ENCODE peak calls at places on chromosomes 16 and 17, in four cellular contexts. H is naive thymus-derived CD4-positive, alpha-beta T cell; X is mesendoderm; G is K562. J is an unnamed sample.

GRCh38 chr17:42281571-42282096 is 5.4 kb upstream of the STAT5B start:
- DNase-seq in H (no peak), X (no peak), G (no peak), J (no peak)

GRCh38 chr16:11232852-11233726 is 22.9 kb downstream of the SOCS1 start:
- DNase-seq in H (peak; percentile 90), X (peak; percentile 35), G (peak; percentile 78), J (no peak)

GRCh38 chr17:42116705-42117396 is 4.3 kb downstream of the KAT2A start:
- DNase-seq in H (peak; percentile 86), X (peak; percentile 87), G (peak; percentile 56), J (peak; percentile 87)

GRCh38 chr16:87677830-87678229 is 75.5 kb downstream of the JPH3 start:
- DNase-seq in H (no peak), X (no peak), G (no peak), J (no peak)

GRCh38 chr16:77732241-77732946 is 10.1 kb downstream of the NUDT7 start:
- DNase-seq in H (no peak), X (no peak), G (no peak), J (no peak)

GRCh38 chr17:82400830-82401229 is 17.3 kb upstream of the HEXD start:
- DNase-seq in H (peak; percentile 47), X (no peak), G (no peak), J (no peak)

GRCh38 chr16:12651765-12652531 is 151.7 kb downstream of the CPPED1 start:
- DNase-seq in H (no peak), X (no peak), G (no peak), J (no peak)

GRCh38 chr16:17963185-17963836 is 373.2 kb downstream of the NPIPA8 start:
- DNase-seq in H (no peak), X (no peak), G (no peak), J (no peak)

GRCh38 chr17:80385046-80385445 is 29.9 kb upstream of the ENDOV start:
- DNase-seq in H (no peak), X (no peak), G (no peak), J (no peak)

GRCh38 chr17:35726609-35727460 is 4.6 kb upstream of the RASL10B start:
- DNase-seq in H (no peak), X (peak; percentile 94), G (no peak), J (peak; percentile 89)

GRCh38 chr17:63939401-63939800 is 7.3 kb upstream of the CD79B start:
- DNase-seq in H (no peak), X (no peak), G (no peak), J (no peak)

GRCh38 chr16:8863594-8864424 is 5.0 kb downstream of the CARHSP1 start:
- DNase-seq in H (no peak), X (peak; percentile 84), G (peak; percentile 49), J (peak; percentile 59)

GRCh38 chr17:43759836-43760235 is 1.2 kb upstream of the SOST start:
- DNase-seq in H (no peak), X (peak; percentile 57), G (no peak), J (no peak)

GRCh38 chr17:44601574-44602372 is 44.5 kb downstream of the FZD2 start:
- DNase-seq in H (no peak), X (no peak), G (no peak), J (no peak)

GRCh38 chr17:8371786-8372185 is 4.7 kb downstream of the KRABD2 start:
- DNase-seq in H (no peak), X (no peak), G (no peak), J (no peak)
- H3K36me3 ChIP-seq in H (peaks cover 20% of the 10 kb centered on the region), X (peaks cover 1% of the 10 kb centered on the region), G (peaks cover 5% of the 10 kb centered on the region), J (peaks cover 17% of the 10 kb centered on the region)

GRCh38 chr17:1001640-1002411 is 4.9 kb downstream of the TIMM22 start:
- DNase-seq in H (no peak), X (peak; percentile 70), G (peak; percentile 26), J (no peak)

GRCh38 chr17:1002412-1002753 is 5.5 kb downstream of the TIMM22 start:
- DNase-seq in H (no peak), X (no peak), G (no peak), J (no peak)

GRCh38 chr17:1000597-1001490 is 3.9 kb downstream of the TIMM22 start:
- DNase-seq in H (no peak), X (peak; percentile 29), G (no peak), J (peak; percentile 55)

GRCh38 chr17:996554-997344 is at the start of gene TIMM22:
- DNase-seq in H (peak; percentile 97), X (peak; percentile 99), G (peak; percentile 88), J (peak; percentile 98)

GRCh38 chr17:998111-998510 is 1.2 kb downstream of the TIMM22 start:
- DNase-seq in H (no peak), X (no peak), G (no peak), J (no peak)
- H3K4me1 ChIP-seq in H (peaks cover 14% of the 10 kb centered on the region), X (no peaks in the 10 kb centered on the region), G (peaks cover 6% of the 10 kb centered on the region), J (peaks cover 22% of the 10 kb centered on the region)

DNA sequence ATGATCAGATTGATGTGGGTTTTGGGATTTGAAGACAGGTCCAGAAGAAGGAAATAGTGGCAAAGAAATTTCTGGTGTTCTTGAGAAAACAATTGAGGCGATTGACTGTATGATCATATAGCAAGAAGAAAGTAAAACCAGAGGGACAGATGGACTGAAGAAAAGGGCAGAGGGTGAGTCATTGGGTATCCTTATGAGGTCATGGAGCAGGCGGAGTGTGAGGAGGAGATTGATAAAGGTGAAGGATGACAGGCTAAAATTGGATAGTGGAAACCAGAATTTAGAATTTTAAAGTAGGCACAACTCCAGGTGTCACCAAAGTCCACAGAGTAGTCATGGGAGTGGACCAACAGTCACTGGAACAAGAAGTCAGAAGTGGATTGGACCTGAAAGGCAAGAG is 1.4 kb upstream of the KRT28 start:
- DNase-seq in H (no peak), X (no peak), G (no peak), J (no peak)
- H3K27me3 ChIP-seq in H (no peaks in the 10 kb centered on the region), X (peaks cover 2% of the 10 kb centered on the region), G (peaks cover 10% of the 10 kb centered on the region), J (peaks cover 65% of the 10 kb centered on the region)

DNA sequence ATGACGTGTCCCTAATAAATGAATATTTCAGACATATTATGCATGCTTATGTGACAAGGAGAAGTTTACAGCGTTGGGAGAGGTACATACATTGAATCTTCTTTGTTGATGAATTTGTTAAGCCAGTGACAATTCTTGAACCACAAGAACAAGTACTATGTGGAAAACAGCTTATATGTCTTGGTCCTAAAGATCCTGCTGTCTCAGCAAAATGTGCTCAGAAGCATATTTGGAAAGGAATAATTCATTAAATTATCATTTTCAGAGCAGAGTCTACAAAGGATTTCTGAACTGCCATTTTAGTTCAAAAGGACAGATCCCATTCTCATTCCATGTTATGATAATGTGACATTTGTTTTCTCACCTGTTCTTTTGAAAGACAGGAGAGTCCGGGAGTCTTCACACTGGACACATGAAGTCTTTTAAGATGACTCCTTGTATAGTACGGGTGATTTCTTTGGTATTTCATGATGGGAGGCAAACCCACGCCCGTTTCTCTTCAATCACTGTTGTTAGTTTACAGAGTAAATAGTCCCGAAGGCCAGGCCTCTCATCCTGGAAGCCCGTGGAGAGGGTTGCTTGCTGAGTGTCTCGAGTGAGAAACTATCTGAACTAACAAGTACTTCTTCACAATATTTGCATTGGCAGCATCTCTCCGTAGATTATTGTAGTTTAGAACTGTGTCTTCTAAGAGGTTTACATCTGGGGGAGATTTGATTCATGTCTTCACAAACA is 26.7 kb downstream of the VPS35L start:
- DNase-seq in H (no peak), X (no peak), G (no peak), J (no peak)
- H3K36me3 ChIP-seq in H (peaks cover 47% of the 10 kb centered on the region), X (no peaks in the 10 kb centered on the region), G (peaks cover 26% of the 10 kb centered on the region), J (peaks cover 34% of the 10 kb centered on the region)

GRCh38 chr17:51733166-51733565 is 425.3 kb downstream of the CA10 start:
- DNase-seq in H (no peak), X (no peak), G (no peak), J (no peak)
- H3K4me1 ChIP-seq in H (no peaks in the 10 kb centered on the region), X (peaks cover 4% of the 10 kb centered on the region), G (no peaks in the 10 kb centered on the region), J (no peaks in the 10 kb centered on the region)